ENCODE peak calls at places on chromosomes 16 and 17, in six cellular contexts. F is activated naive CD4-positive, alpha-beta T cell; J is activated effector memory CD4-positive, alpha-beta T cell treated with anti-CD3 and anti-CD28 coated beads, Interleukin-2, amount 50 U/mL, for 16 hours; P is activated CD8-positive, alpha-beta memory T cell treated with anti-CD3 and anti-CD28 coated beads for 4 hours; Q is mesenchymal stem cell; O is hypothalamus. H is an unnamed sample.

GRCh38 chr17:73099504-73099903 is 7.0 kb upstream of the SLC39A11 start:
- DNase-seq in F (no peak), J (no peak), Q (no peak), P (no peak), O (no peak), H (no peak)

GRCh38 chr17:79552824-79553223 is 58.0 kb downstream of the RBFOX3 start:
- DNase-seq in F (no peak), J (no peak), Q (no peak), P (no peak), O (no peak), H (no peak)

GRCh38 chr17:82085931-82086764 is 11.9 kb downstream of the FASN start:
- DNase-seq in F (no peak), J (no peak), P (no peak), Q (no peak), O (no peak), H (no peak)

GRCh38 chr17:55248077-55248476 is 16.7 kb upstream of the HLF start:
- DNase-seq in P (no peak), Q (no peak), F (no peak), O (no peak), J (no peak), H (no peak)

GRCh38 chr17:18860161-18860972 is 2.4 kb downstream of the PRPSAP2 start:
- DNase-seq in O (no peak), Q (peak; percentile 11), P (no peak), J (no peak), F (no peak), H (no peak)

GRCh38 chr17:50396261-50397110 is 837 bp downstream of the LRRC59 start:
- DNase-seq in Q (peak; percentile 73), F (no peak), P (no peak), O (no peak), J (peak; percentile 73), H (no peak)

GRCh38 chr17:39791296-39791992 is 53.7 kb downstream of the GRB7 start:
- DNase-seq in O (no peak), J (peak; percentile 75), F (no peak), P (no peak), Q (no peak), H (no peak)

GRCh38 chr16:89502319-89502843 is 5.8 kb upstream of the SPG7 start:
- DNase-seq in J (no peak), O (no peak), Q (peak; percentile 47), P (no peak), F (no peak), H (no peak)

GRCh38 chr17:17151055-17151454 is 55.1 kb downstream of the PLD6 start:
- DNase-seq in J (no peak), Q (peak; percentile 84), P (no peak), O (no peak), F (no peak), H (no peak)

GRCh38 chr16:65224471-65224870 is 102.6 kb upstream of the CDH11 start:
- DNase-seq in O (no peak), P (no peak), J (no peak), F (no peak), Q (no peak), H (no peak)

GRCh38 chr17:8628609-8629169 is 1.8 kb downstream of the MYH10 start:
- DNase-seq in J (no peak), F (no peak), Q (no peak), P (no peak), O (no peak), H (no peak)

GRCh38 chr16:75011634-75012307 is 12.9 kb downstream of the ZNRF1 start:
- DNase-seq in O (no peak), P (no peak), J (peak; percentile 81), F (no peak), Q (peak; percentile 86), H (no peak)

GRCh38 chr17:4378626-4379025 is 12.2 kb upstream of the UBE2G1 start:
- DNase-seq in P (no peak), F (no peak), Q (no peak), O (no peak), J (no peak), H (no peak)

GRCh38 chr17:74827800-74828199 is 31.9 kb downstream of the GRIN2C start:
- DNase-seq in Q (no peak), F (no peak), J (no peak), O (no peak), P (no peak), H (no peak)

GRCh38 chr17:72602517-72603345 is 481.9 kb downstream of the SOX9 start:
- DNase-seq in O (no peak), Q (no peak), J (no peak), P (no peak), F (no peak), H (no peak)

GRCh38 chr16:1932050-1933028 is 10.7 kb downstream of the MSRB1 start:
- DNase-seq in P (no peak), F (no peak), Q (no peak), O (no peak), J (no peak), H (no peak)

GRCh38 chr16:48126801-48127644 is 28.8 kb downstream of the ABCC12 start:
- DNase-seq in F (no peak), J (no peak), Q (peak; percentile 97), P (no peak), O (no peak), H (no peak)

GRCh38 chr17:77875051-77875780 is 83.3 kb upstream of the TNRC6C start:
- DNase-seq in P (no peak), O (no peak), F (no peak), Q (peak; percentile 68), J (no peak), H (no peak)

GRCh38 chr16:88353232-88353631 is 29.5 kb upstream of the ZNF469 start:
- DNase-seq in J (no peak), F (no peak), P (no peak), Q (no peak), O (no peak), H (no peak)

GRCh38 chr16:35404273-35404672 is 1944.9 kb downstream of the TP53TG3F start:
- DNase-seq in O (no peak), J (no peak), P (no peak), Q (no peak), F (no peak), H (no peak)

GRCh38 chr17:7207120-7208001 is 12.3 kb downstream of the DLG4 start:
- DNase-seq in P (no peak), F (no peak), O (no peak), J (no peak), Q (no peak), H (no peak)

GRCh38 chr17:77670125-77670524 is 288.4 kb upstream of the TNRC6C start:
- DNase-seq in J (no peak), O (no peak), F (no peak), Q (no peak), P (no peak), H (no peak)

GRCh38 chr17:66491213-66491612 is 188.8 kb downstream of the PRKCA start:
- DNase-seq in O (no peak), F (no peak), P (no peak), J (no peak), Q (no peak), H (no peak)

GRCh38 chr16:85462405-85463227 is 150.5 kb upstream of the GSE1 start:
- DNase-seq in F (no peak), P (no peak), J (no peak), O (no peak), Q (peak; percentile 41), H (no peak)

GRCh38 chr16:57377080-57377841 is 5.0 kb downstream of the CX3CL1 start:
- DNase-seq in F (no peak), O (no peak), Q (peak; percentile 94), J (peak; percentile 67), P (no peak), H (no peak)

GRCh38 chr17:28390123-28390522 is 15.9 kb downstream of the SLC46A1 start:
- DNase-seq in P (no peak), J (no peak), Q (no peak), F (no peak), O (no peak), H (no peak)

GRCh38 chr17:47286198-47286914 is 32.7 kb downstream of the ITGB3 start:
- DNase-seq in J (no peak), P (no peak), F (no peak), Q (no peak), O (no peak), H (no peak)

GRCh38 chr16:19559242-19559910 is 3.9 kb downstream of the VPS35L start:
- DNase-seq in O (no peak), Q (peak; percentile 73), P (no peak), F (no peak), J (no peak), H (no peak)

GRCh38 chr16:57306676-57307341 is 22.3 kb upstream of the PLLP start:
- DNase-seq in J (no peak), O (no peak), P (no peak), Q (no peak), F (no peak), H (no peak)

GRCh38 chr17:55561316-55561972 is 50.2 kb upstream of the SMIM36 start:
- DNase-seq in P (no peak), Q (no peak), O (no peak), J (no peak), F (no peak), H (no peak)

GRCh38 chr17:42553866-42554249 is 1.1 kb downstream of the HSD17B1 start:
- DNase-seq in O (no peak), P (no peak), F (no peak), Q (no peak), J (no peak), H (no peak)

GRCh38 chr16:6856578-6856977 is 476.1 kb upstream of the RBFOX1 start:
- DNase-seq in Q (no peak), P (no peak), O (no peak), F (no peak), J (no peak), H (no peak)

GRCh38 chr16:19118938-19119431 is 5.2 kb downstream of the ITPRIPL2 start:
- DNase-seq in Q (peak; percentile 98), J (peak; percentile 66), O (no peak), P (no peak), F (no peak), H (no peak)

GRCh38 chr16:57556941-57557541 is 14.6 kb downstream of the ADGRG5 start:
- DNase-seq in Q (no peak), O (no peak), J (no peak), F (no peak), P (no peak), H (no peak)

GRCh38 chr16:589658-590159 is at the start of gene RAB40C:
- DNase-seq in O (peak; percentile 97), F (peak; percentile 98), P (peak; percentile 98), Q (peak; percentile 97), J (peak; percentile 99), H (peak; percentile 95)

GRCh38 chr17:60840456-60840855 is 162.8 kb downstream of the BCAS3 start:
- DNase-seq in J (no peak), F (no peak), P (no peak), O (no peak), Q (no peak), H (no peak)

GRCh38 chr17:36072431-36073121 is 8.5 kb downstream of the CCL18 start:
- DNase-seq in Q (peak; percentile 33), F (no peak), O (no peak), J (peak; percentile 78), P (peak; percentile 58), H (no peak)

H was measured in esophagus squamous epithelium.